ENCODE peak calls at places on chromosomes 11 and 22, in five cellular contexts. One of them, this sample, is unnamed.

GRCh38 chr22:23180301-23180892 is at the start of gene BCR:
- DNase-seq in left ventricle myocardium inferior: peak
- DNase-seq in heart right ventricle: peak
- DNase-seq in MM.1S: peak
- DNase-seq in D721Med: peak
- DNase-seq in this sample: peak

GRCh38 chr11:122180435-122180834 is 64.4 kb upstream of the BLID start:
- DNase-seq in D721Med: no peak
- DNase-seq in heart right ventricle: no peak
- DNase-seq in MM.1S: no peak
- DNase-seq in left ventricle myocardium inferior: no peak
- DNase-seq in this sample: no peak

GRCh38 chr11:17173332-17173731 is 34.5 kb downstream of the PIK3C2A start:
- DNase-seq in D721Med: no peak
- DNase-seq in left ventricle myocardium inferior: no peak
- DNase-seq in MM.1S: no peak
- DNase-seq in heart right ventricle: no peak
- DNase-seq in this sample: no peak

GRCh38 chr11:117231637-117232021 is 244 bp downstream of the PCSK7 start:
- DNase-seq in heart right ventricle: no peak
- DNase-seq in D721Med: no peak
- DNase-seq in left ventricle myocardium inferior: no peak
- DNase-seq in MM.1S: no peak
- DNase-seq in this sample: no peak

GRCh38 chr22:19974935-19975706 is 33.5 kb upstream of the TXNRD2 start:
- DNase-seq in heart right ventricle: no peak
- DNase-seq in left ventricle myocardium inferior: no peak
- DNase-seq in D721Med: no peak
- DNase-seq in MM.1S: no peak
- DNase-seq in this sample: no peak

GRCh38 chr11:14443642-14444041 is 56.0 kb downstream of the COPB1 start:
- DNase-seq in heart right ventricle: no peak
- DNase-seq in D721Med: no peak
- DNase-seq in MM.1S: no peak
- DNase-seq in left ventricle myocardium inferior: no peak
- DNase-seq in this sample: no peak

GRCh38 chr22:29816539-29816938 is 21.5 kb downstream of the ASCC2 start:
- DNase-seq in MM.1S: no peak
- DNase-seq in heart right ventricle: no peak
- DNase-seq in D721Med: no peak
- DNase-seq in left ventricle myocardium inferior: no peak
- DNase-seq in this sample: no peak

GRCh38 chr11:35464308-35464707 is 45.0 kb upstream of the SLC1A2 start:
- DNase-seq in MM.1S: no peak
- DNase-seq in left ventricle myocardium inferior: no peak
- DNase-seq in D721Med: no peak
- DNase-seq in heart right ventricle: no peak
- DNase-seq in this sample: no peak

GRCh38 chr11:103619480-103619879 is 417.0 kb upstream of the DDI1 start:
- DNase-seq in MM.1S: peak
- DNase-seq in heart right ventricle: no peak
- DNase-seq in D721Med: no peak
- DNase-seq in left ventricle myocardium inferior: no peak
- DNase-seq in this sample: no peak

GRCh38 chr11:47148903-47149535 is 27.7 kb downstream of the ARFGAP2 start:
- DNase-seq in MM.1S: no peak
- DNase-seq in D721Med: no peak
- DNase-seq in heart right ventricle: no peak
- DNase-seq in left ventricle myocardium inferior: peak
- DNase-seq in this sample: no peak

GRCh38 chr11:21264125-21264524 is 594.7 kb downstream of the NELL1 start:
- DNase-seq in MM.1S: no peak
- DNase-seq in heart right ventricle: no peak
- DNase-seq in D721Med: no peak
- DNase-seq in left ventricle myocardium inferior: no peak
- DNase-seq in this sample: no peak

GRCh38 chr11:61694971-61695706 is 14.9 kb downstream of the DAGLA start:
- DNase-seq in D721Med: no peak
- DNase-seq in heart right ventricle: peak
- DNase-seq in MM.1S: no peak
- DNase-seq in left ventricle myocardium inferior: peak
- DNase-seq in this sample: peak

GRCh38 chr11:46149342-46149741 is 28.1 kb upstream of the PHF21A start:
- DNase-seq in MM.1S: no peak
- DNase-seq in heart right ventricle: no peak
- DNase-seq in D721Med: no peak
- DNase-seq in left ventricle myocardium inferior: no peak
- DNase-seq in this sample: no peak

GRCh38 chr11:117716652-117717440 is 80.2 kb downstream of the DSCAML1 start:
- DNase-seq in D721Med: no peak
- DNase-seq in left ventricle myocardium inferior: no peak
- DNase-seq in heart right ventricle: no peak
- DNase-seq in MM.1S: no peak
- DNase-seq in this sample: no peak

GRCh38 chr11:125123947-125124633 is 12.7 kb upstream of the TMEM218 start:
- DNase-seq in left ventricle myocardium inferior: peak
- DNase-seq in heart right ventricle: peak
- DNase-seq in D721Med: no peak
- DNase-seq in MM.1S: peak
- DNase-seq in this sample: peak

GRCh38 chr22:24315367-24315781 is 44.7 kb downstream of the SPECC1L start:
- DNase-seq in heart right ventricle: no peak
- DNase-seq in MM.1S: no peak
- DNase-seq in D721Med: no peak
- DNase-seq in left ventricle myocardium inferior: no peak
- DNase-seq in this sample: no peak

GRCh38 chr11:45651841-45652745 is 13.3 kb downstream of the CHST1 start:
- DNase-seq in left ventricle myocardium inferior: no peak
- DNase-seq in MM.1S: no peak
- DNase-seq in heart right ventricle: no peak
- DNase-seq in D721Med: no peak
- DNase-seq in this sample: no peak

GRCh38 chr11:108601150-108601549 is 7.6 kb upstream of the EXPH5 start:
- DNase-seq in D721Med: no peak
- DNase-seq in MM.1S: no peak
- DNase-seq in left ventricle myocardium inferior: no peak
- DNase-seq in heart right ventricle: no peak
- DNase-seq in this sample: no peak

GRCh38 chr11:11387906-11388305 is 34.9 kb upstream of the CSNK2A3 start:
- DNase-seq in heart right ventricle: no peak
- DNase-seq in left ventricle myocardium inferior: no peak
- DNase-seq in D721Med: no peak
- DNase-seq in MM.1S: no peak
- DNase-seq in this sample: no peak

GRCh38 chr11:10477690-10478046 is 22.6 kb downstream of the AMPD3 start:
- DNase-seq in D721Med: no peak
- DNase-seq in heart right ventricle: no peak
- DNase-seq in left ventricle myocardium inferior: no peak
- DNase-seq in MM.1S: no peak
- DNase-seq in this sample: no peak

GRCh38 chr11:72781063-72781312 is 12.9 kb downstream of the STARD10 start:
- DNase-seq in left ventricle myocardium inferior: no peak
- DNase-seq in heart right ventricle: no peak
- DNase-seq in D721Med: no peak
- DNase-seq in MM.1S: no peak
- DNase-seq in this sample: no peak

GRCh38 chr22:37994049-37994448 is 9.7 kb upstream of the SOX10 start:
- DNase-seq in heart right ventricle: no peak
- DNase-seq in left ventricle myocardium inferior: no peak
- DNase-seq in MM.1S: no peak
- DNase-seq in D721Med: no peak
- DNase-seq in this sample: no peak

GRCh38 chr11:107691003-107691402 is 20.9 kb downstream of the SLN start:
- DNase-seq in left ventricle myocardium inferior: no peak
- DNase-seq in MM.1S: no peak
- DNase-seq in heart right ventricle: no peak
- DNase-seq in D721Med: no peak
- DNase-seq in this sample: no peak

GRCh38 chr11:57568330-57568766 is 876 bp upstream of the UBE2L6 start:
- DNase-seq in MM.1S: peak
- DNase-seq in left ventricle myocardium inferior: no peak
- DNase-seq in heart right ventricle: peak
- DNase-seq in D721Med: peak
- DNase-seq in this sample: no peak

GRCh38 chr22:49632199-49633009 is 195.3 kb downstream of the BRD1 start:
- DNase-seq in heart right ventricle: peak
- DNase-seq in MM.1S: no peak
- DNase-seq in left ventricle myocardium inferior: peak
- DNase-seq in D721Med: peak
- DNase-seq in this sample: peak

GRCh38 chr11:6269994-6270393 is 10.4 kb downstream of the CCKBR start:
- DNase-seq in heart right ventricle: no peak
- DNase-seq in MM.1S: no peak
- DNase-seq in left ventricle myocardium inferior: no peak
- DNase-seq in D721Med: no peak
- DNase-seq in this sample: no peak

GRCh38 chr22:36300396-36301212 is 47.7 kb downstream of the APOL1 start:
- DNase-seq in D721Med: no peak
- DNase-seq in heart right ventricle: no peak
- DNase-seq in MM.1S: no peak
- DNase-seq in left ventricle myocardium inferior: no peak
- DNase-seq in this sample: no peak

DNA sequence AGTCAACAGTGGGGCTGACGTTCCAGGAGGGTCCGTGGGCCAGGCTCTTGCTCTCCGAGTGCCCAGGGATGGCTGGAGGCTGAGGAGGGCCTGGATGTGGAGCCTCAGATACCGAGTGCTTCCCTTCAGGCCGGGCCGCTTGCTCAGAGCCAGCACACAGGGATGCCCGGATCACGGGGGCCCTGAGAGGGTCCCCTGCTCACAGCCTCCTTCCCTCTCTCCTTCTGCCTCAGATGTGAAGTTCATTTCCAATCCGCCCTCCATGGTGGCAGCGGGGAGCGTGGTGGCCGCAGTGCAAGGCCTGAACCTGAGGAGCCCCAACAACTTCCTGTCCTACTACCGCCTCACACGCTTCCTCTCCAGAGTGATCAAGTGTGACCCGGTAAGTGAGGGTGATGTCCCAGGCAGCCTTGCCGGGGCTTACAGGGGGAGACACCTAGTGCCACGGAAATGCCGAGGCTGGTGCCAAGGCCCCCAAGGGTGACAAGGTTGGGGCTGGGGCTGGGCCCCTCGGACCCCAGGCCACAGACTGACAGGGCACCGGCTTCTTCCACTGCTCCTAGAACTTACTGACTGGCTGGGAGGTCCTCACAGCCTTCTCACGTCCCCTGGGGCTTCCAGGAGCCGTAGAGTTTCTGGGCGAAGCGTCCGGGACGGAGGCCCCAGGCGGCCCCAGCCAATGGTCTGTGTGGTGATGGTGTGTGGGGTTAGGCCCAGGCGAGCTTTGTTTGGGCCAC is 7.0 kb downstream of the CCND1 start:
- DNase-seq in MM.1S: no peak
- DNase-seq in heart right ventricle: no peak
- DNase-seq in D721Med: no peak
- DNase-seq in left ventricle myocardium inferior: no peak
- DNase-seq in this sample: no peak
- TF ChIP-seq CTCF in MM.1S: no peak
- TF ChIP-seq CTCF in heart right ventricle: no peak
- TF ChIP-seq CTCF in D721Med: no peak
- TF ChIP-seq CTCF in left ventricle myocardium inferior: no peak
- TF ChIP-seq CTCF in this sample: no peak

DNA sequence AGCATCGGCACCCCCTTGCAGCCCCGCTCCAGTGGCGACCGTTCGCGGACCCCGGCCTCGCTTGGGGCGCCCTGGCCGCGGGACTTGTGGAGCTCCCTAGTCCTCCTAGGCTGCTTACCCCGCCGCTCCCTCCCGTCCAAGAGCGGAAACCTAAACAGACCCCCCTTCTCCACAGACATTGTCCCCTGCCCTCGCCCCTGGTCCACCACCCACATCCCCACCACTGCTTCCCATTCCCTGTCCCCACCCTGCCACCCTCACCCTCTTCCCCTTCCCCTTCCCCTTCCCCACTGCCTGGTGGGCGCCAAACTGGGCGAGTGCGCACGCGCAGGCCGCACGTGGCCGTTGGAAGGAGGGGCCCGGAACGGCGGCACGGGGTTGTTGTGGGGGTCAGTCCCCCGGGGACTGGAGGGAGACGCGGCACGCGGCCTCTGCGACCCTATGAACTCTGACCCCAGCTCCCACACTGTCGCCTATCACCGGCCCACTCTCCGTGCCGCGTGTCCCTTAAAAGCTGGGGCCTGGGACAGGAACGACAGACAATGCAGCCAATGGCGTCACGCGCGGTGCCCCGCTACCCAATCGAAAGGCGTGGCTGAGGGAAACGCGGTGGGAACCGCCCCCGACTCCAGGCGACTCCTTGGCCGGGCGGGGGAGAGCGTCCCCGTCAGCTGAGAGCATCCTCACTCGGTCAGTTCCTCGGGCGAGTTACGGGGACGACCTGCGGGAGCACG is at the start of gene SNX32:
- DNase-seq in MM.1S: peak
- DNase-seq in heart right ventricle: peak
- DNase-seq in left ventricle myocardium inferior: peak
- DNase-seq in D721Med: peak
- DNase-seq in this sample: peak
- TF ChIP-seq CTCF in MM.1S: no peak
- TF ChIP-seq CTCF in heart right ventricle: no peak
- TF ChIP-seq CTCF in left ventricle myocardium inferior: no peak
- TF ChIP-seq CTCF in D721Med: no peak
- TF ChIP-seq CTCF in this sample: no peak

DNA sequence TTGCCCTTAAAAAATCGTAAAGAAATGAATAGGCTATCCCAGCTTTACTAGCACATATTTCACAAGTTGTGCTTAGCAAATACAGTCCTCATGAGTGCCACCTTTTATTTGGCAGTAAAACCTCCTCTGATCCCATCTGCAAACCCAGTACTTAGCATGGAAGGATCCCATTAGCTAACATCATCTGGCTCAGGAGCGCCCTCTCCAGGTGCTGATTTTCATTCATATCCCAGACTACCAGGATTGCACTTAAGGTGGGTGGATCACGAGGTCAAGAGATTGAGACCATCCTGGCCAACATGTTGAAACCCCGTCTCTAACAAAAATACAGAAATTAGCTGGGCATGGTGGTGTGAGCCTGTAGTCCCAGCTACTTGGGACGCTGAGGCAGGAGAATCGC is 76.1 kb upstream of the PAX6 start:
- DNase-seq in D721Med: no peak
- DNase-seq in heart right ventricle: no peak
- DNase-seq in left ventricle myocardium inferior: no peak
- DNase-seq in MM.1S: no peak
- DNase-seq in this sample: no peak
- TF ChIP-seq CTCF in D721Med: peak
- TF ChIP-seq CTCF in heart right ventricle: no peak
- TF ChIP-seq CTCF in left ventricle myocardium inferior: no peak
- TF ChIP-seq CTCF in MM.1S: no peak
- TF ChIP-seq CTCF in this sample: no peak

DNA sequence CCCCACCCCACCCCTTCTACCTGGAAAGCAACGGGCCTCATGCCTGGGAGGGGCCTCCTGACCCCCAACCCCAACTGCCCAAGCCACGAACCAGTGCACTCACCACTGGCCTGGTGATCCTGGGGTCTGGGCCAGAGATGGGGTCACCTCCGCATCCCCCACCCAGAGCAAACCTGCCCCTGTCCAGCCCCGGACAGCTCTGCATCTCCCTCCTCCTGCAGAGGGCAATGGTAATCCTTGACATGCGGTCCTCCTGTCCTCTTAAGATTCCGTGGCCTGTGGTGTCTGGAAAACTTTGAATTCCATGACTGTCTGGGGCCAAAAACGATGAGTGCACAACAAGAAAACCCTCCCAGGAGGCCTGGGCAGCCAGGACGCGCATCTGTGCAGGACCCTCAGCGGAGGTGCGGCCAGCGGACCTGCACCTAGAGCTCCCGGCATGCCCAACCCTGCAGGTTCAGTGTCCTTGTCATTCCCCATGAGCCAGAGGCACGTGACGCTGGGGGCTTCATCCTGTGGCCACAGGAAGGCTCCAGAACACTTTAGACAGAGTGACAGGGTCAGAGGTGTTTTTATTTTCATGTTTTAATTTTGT is 16.1 kb upstream of the PPARA start:
- DNase-seq in heart right ventricle: no peak
- DNase-seq in D721Med: no peak
- DNase-seq in MM.1S: no peak
- DNase-seq in left ventricle myocardium inferior: no peak
- DNase-seq in this sample: no peak
- TF ChIP-seq CTCF in heart right ventricle: no peak
- TF ChIP-seq CTCF in D721Med: no peak
- TF ChIP-seq CTCF in MM.1S: no peak
- TF ChIP-seq CTCF in left ventricle myocardium inferior: peak
- TF ChIP-seq CTCF in this sample: no peak